ENCODE peak calls at places on chromosomes 12 and 14, in seven cellular contexts. W, P, S, G, A, X and I are unnamed samples.

GRCh38 chr14:90483117-90483516 is 86.3 kb downstream of the CALM1 start:
- DNase-seq in G (no peak), W (no peak), A (no peak), S (no peak), X (no peak), P (no peak), I (no peak)

GRCh38 chr12:31702047-31702446 is 26.8 kb downstream of the AMN1 start:
- DNase-seq in S (no peak), X (peak), P (peak), W (peak), A (peak), G (peak), I (peak)

GRCh38 chr12:46187023-46187422 is 81.8 kb downstream of the SLC38A1 start:
- DNase-seq in S (no peak), X (peak), P (peak), G (no peak), W (no peak), A (peak), I (no peak)

GRCh38 chr14:55628426-55628825 is 48.4 kb downstream of the KTN1 start:
- DNase-seq in W (no peak), P (peak), A (no peak), G (no peak), S (no peak), X (no peak), I (no peak)

GRCh38 chr12:114340231-114340630 is 65.7 kb downstream of the TBX5 start:
- DNase-seq in W (no peak), S (no peak), P (no peak), A (no peak), G (no peak), X (peak), I (no peak)

GRCh38 chr14:64755661-64756265 is 51.5 kb downstream of the PLEKHG3 start:
- DNase-seq in A (peak), G (no peak), X (no peak), S (no peak), P (peak), W (no peak), I (no peak)

GRCh38 chr14:102622262-102622885 is 29.9 kb downstream of the RCOR1 start:
- DNase-seq in A (no peak), P (no peak), X (no peak), W (peak), S (no peak), G (no peak), I (peak)

GRCh38 chr12:87427770-87428169 is 601.4 kb downstream of the C12orf50 start:
- DNase-seq in W (no peak), S (no peak), P (peak), X (no peak), A (peak), G (no peak), I (no peak)

GRCh38 chr12:31033681-31034080 is 40.0 kb upstream of the DDX11 start:
- DNase-seq in G (no peak), W (no peak), A (no peak), X (no peak), S (no peak), P (no peak), I (no peak)

GRCh38 chr14:45089813-45090212 is 5.9 kb downstream of the PRPF39 start:
- DNase-seq in W (no peak), P (peak), A (peak), S (no peak), X (peak), G (no peak), I (no peak)

GRCh38 chr12:46546634-46547273 is 174.2 kb upstream of the SLC38A2 start:
- DNase-seq in G (no peak), X (peak), P (peak), S (no peak), A (peak), W (no peak), I (no peak)

GRCh38 chr12:25590021-25590721 is 37.1 kb upstream of the LMNTD1 start:
- DNase-seq in S (no peak), A (no peak), X (no peak), G (no peak), W (no peak), P (no peak), I (no peak)

GRCh38 chr12:34303091-34303870 is 281.0 kb downstream of the ALG10 start:
- DNase-seq in S (no peak), X (no peak), G (no peak), P (no peak), A (no peak), W (no peak), I (no peak)

DNA sequence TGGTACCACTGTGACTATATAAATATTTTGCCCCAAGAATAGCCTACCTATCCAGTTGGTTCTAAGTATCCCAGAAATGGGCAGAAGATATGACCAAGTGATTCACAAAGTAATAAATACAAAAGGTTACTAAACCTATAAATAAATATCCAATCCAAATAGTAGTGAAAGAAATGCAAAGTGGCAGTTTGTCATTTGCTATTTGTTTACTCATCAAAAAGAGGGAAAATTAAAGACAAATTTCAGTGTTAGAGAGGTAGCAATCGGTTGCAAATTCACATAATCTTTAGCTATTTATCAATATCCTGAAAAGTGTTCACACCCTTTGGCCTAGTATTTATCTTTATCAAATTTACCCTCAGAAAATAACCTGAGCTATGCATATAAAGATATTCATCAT is 136.4 kb upstream of the NPAS3 start:
- DNase-seq in S (no peak), X (no peak), G (no peak), P (no peak), W (no peak), A (no peak), I (no peak)
- H3K4me2 ChIP-seq in S (no peak), X (no peak), G (no peak), P (no peak), W (no peak), A (no peak), I (no peak)

GRCh38 chr12:75414671-75415070 is 23.8 kb downstream of the GLIPR1L2 start:
- DNase-seq in W (no peak), A (no peak), P (no peak), G (no peak), S (no peak), X (no peak), I (no peak)
- H2AFZ ChIP-seq in W (no peak), A (no peak), P (peak), G (no peak), S (no peak), X (no peak), I (no peak)

GRCh38 chr12:127125607-127126259 is 1141.2 kb upstream of the TMEM132C start:
- DNase-seq in W (no peak), A (peak), X (peak), G (no peak), P (peak), S (no peak), I (no peak)
- TF ChIP-seq CTCF in W (no peak), A (no peak), X (no peak), G (no peak), P (peak), S (no peak), I (no peak)

GRCh38 chr14:54490448-54490805 is 1.6 kb upstream of the GMFB start:
- DNase-seq in S (no peak), W (no peak), A (no peak), X (no peak), P (peak), G (no peak), I (no peak)

GRCh38 chr14:54497224-54497623 is 8.4 kb upstream of the GMFB start:
- DNase-seq in A (no peak), S (no peak), G (no peak), W (no peak), X (no peak), P (no peak), I (no peak)

GRCh38 chr14:54489318-54489683 is 521 bp upstream of the GMFB start:
- DNase-seq in G (no peak), P (no peak), A (no peak), X (no peak), S (no peak), W (no peak), I (no peak)

GRCh38 chr14:54489731-54490447 is 1.1 kb upstream of the GMFB start:
- DNase-seq in W (no peak), X (no peak), G (no peak), A (no peak), S (no peak), P (peak), I (no peak)

DNA sequence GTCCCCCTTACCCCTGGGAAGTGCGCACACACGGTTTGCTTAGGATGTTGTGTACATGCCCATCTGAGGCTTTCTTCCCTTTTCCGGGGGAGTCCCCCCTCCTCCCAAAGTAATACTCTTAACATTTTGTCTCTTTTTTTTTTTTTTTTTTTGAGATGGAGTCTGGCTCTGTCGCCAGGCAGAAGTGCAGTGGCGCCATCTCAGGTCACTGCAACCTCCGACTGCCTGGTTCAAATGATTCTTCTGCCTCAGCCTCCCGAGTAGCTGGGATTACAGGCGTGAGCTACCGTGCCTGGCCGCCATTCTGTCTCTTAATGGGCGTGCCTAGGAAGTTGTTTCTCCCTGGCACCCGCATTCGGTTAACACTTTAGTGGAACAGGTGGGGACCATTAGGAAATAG is 4.5 kb upstream of the GMFB start:
- DNase-seq in S (peak), W (peak), G (peak), A (no peak), P (no peak), X (no peak), I (peak)
- H3K4me2 ChIP-seq in S (no peak), W (no peak), G (no peak), A (no peak), P (no peak), X (no peak), I (peak)

GRCh38 chr14:101457936-101458535 is 103.3 kb upstream of the DIO3 start:
- DNase-seq in X (no peak), A (no peak), G (peak), P (no peak), W (peak), S (no peak), I (peak)
- H2AFZ ChIP-seq in X (no peak), A (no peak), G (no peak), P (no peak), W (no peak), S (no peak), I (peak)

DNA sequence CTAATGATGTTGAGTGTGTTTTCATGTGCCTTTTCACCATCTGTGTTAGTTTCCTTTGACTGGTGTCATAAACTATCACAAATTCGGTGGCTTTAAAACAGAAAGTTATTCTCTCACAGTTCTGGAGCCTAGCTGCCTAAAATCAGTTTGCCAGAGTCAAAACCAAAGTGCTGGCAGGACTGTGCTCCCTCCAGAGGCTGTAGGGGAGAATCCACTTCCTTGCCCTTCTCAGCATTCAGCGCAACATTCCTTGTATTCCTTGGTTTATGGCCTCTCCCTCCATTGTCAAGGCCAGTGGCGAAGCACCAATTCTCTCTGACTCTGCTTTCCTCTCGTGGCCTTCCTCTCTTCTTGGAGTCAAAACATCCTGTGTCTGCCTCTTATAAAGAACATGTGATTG is 174.2 kb upstream of the PDE3A start:
- DNase-seq in S (no peak), W (peak), G (peak), P (no peak), A (no peak), X (peak), I (peak)
- TF ChIP-seq CTCF in S (no peak), W (peak), G (peak), P (no peak), A (no peak), X (peak), I (peak)

GRCh38 chr14:68719634-68720384 is 73.1 kb downstream of the ZFP36L1 start:
- DNase-seq in P (no peak), W (no peak), A (no peak), X (no peak), S (no peak), G (no peak), I (no peak)
- H3K4me2 ChIP-seq in P (no peak), W (no peak), A (no peak), X (no peak), S (no peak), G (no peak), I (no peak)

DNA sequence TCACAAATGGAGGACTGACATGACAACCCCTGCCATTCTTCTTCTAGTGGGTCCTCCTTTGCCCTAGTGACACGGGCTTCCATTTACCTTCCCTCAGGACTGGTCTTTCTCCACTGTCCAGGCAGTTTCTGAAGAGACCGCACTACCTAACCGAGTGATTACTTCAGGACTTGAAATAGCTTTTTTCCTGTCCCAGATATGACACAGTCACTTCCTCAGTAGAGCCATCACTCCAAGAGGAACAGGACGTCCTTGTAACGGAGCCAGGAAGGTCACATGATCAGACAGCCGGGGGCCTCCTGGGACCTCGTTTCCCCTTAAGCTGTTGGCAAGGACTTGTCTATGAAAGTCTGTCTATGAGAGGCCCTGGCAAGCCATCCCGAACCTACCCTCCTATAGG is 62.3 kb downstream of the FOS start:
- DNase-seq in X (peak), P (no peak), S (peak), G (no peak), A (no peak), W (no peak), I (no peak)
- H2AFZ ChIP-seq in X (no peak), P (no peak), S (no peak), G (no peak), A (no peak), W (no peak), I (peak)

DNA sequence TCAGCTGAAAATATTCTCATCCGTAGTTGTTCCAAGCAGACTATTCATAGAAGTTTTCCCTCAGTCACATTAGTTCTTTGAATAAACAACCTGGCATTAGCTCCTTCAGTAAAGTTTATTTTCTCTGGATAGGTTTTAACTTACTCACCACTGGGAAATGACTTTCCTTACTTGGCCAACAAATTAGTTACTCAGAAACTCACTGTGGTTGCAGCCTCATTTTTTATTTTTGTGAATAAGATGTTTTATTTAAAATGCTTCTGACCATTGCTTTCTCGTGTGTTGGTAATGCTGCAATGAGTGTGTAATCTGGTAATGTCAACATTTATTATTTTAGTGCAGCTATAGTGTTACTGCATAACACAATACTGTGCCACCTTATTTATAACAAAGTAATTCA is 74.8 kb downstream of the NOVA1 start:
- DNase-seq in G (no peak), S (no peak), W (no peak), A (no peak), X (peak), P (peak), I (no peak)
- TF ChIP-seq CTCF in G (no peak), S (no peak), W (no peak), A (no peak), X (no peak), P (no peak), I (no peak)

DNA sequence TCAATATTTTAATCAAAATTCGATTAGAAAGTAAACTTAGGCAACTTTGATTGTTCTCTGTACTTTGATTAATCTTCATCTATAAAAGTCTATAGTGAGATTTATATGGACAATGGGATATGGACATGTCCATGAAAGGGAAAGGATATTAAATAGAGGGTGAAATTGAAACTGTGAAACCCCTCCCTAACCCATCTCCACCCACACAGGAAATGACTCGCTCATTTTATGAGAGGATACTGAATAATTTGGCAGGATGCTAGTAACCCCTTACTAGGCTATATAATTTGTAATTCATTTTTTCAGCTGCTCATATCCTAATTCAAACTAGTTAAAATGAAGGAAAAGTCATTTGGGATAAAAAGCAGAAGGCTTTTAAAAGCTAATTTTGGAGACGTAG is 328.0 kb upstream of the ATP2B1 start:
- DNase-seq in X (peak), S (no peak), P (peak), W (no peak), A (peak), G (no peak), I (no peak)
- H3K4me2 ChIP-seq in X (no peak), S (no peak), P (peak), W (no peak), A (peak), G (no peak), I (no peak)